ENCODE peak calls at places on chromosomes 6 and 20, in nine cellular contexts. F is mucosa of gallbladder; J is SJSA1; W is activated CD4-positive, alpha-beta T cell treated with anti-CD3 and anti-CD28 coated beads for 1 hour; O is HCT116; Z is stimulated activated CD4-positive, alpha-beta T cell treated with anti-CD3 and anti-CD28 coated beads, Interleukin-12 subunit alpha, Interleukin-12 subunit beta, amount 100 ng/mL, for 4 hours; V is mammary epithelial cell; C is occipital lobe; H is cardiac muscle cell. B is an unnamed sample.

GRCh38 chr6:26576929-26577719 is 19.6 kb upstream of the ABT1 start:
- DNase-seq in F (peak), J (no peak), W (no peak), O (peak), Z (peak), V (peak), C (peak), H (peak), B (peak)

GRCh38 chr20:46108435-46108841 is 9.7 kb upstream of the CD40 start:
- DNase-seq in F (no peak), J (no peak), W (no peak), O (no peak), Z (no peak), V (no peak), C (no peak), H (no peak), B (no peak)

GRCh38 chr6:11586574-11586973 is 49.0 kb downstream of the TMEM170B start:
- DNase-seq in F (no peak), J (peak), W (no peak), O (no peak), Z (no peak), V (peak), C (no peak), H (peak), B (peak)

GRCh38 chr6:45586216-45587171 is 208.8 kb upstream of the SUPT3H start:
- DNase-seq in F (no peak), J (no peak), W (peak), O (no peak), Z (no peak), V (peak), C (no peak), H (no peak), B (no peak)

GRCh38 chr6:110741517-110741916 is 73.8 kb downstream of the CDK19 start:
- DNase-seq in F (no peak), J (no peak), W (no peak), O (no peak), Z (no peak), V (no peak), C (no peak), H (no peak), B (no peak)

GRCh38 chr20:31704225-31705119 is 18.2 kb downstream of the BCL2L1 start:
- DNase-seq in F (peak), J (peak), W (no peak), O (peak), Z (no peak), V (peak), C (no peak), H (peak), B (peak)

GRCh38 chr6:42751055-42751454 is 5.2 kb upstream of the TBCC start:
- DNase-seq in F (no peak), J (peak), W (no peak), O (no peak), Z (no peak), V (no peak), C (no peak), H (no peak), B (no peak)

GRCh38 chr6:137417411-137417810 is 76.8 kb downstream of the OLIG3 start:
- DNase-seq in F (no peak), J (no peak), W (no peak), O (no peak), Z (no peak), V (peak), C (no peak), H (peak), B (no peak)

GRCh38 chr20:32158943-32159660 is 48.4 kb downstream of the PLAGL2 start:
- DNase-seq in F (no peak), J (no peak), W (no peak), O (no peak), Z (no peak), V (peak), C (no peak), H (no peak), B (no peak)

GRCh38 chr6:36243562-36244212 is 26.2 kb upstream of the PNPLA1 start:
- DNase-seq in F (no peak), J (no peak), W (no peak), O (no peak), Z (no peak), V (no peak), C (no peak), H (no peak), B (no peak)

GRCh38 chr20:57680131-57680716 is 29.6 kb downstream of the PMEPA1 start:
- DNase-seq in F (no peak), J (no peak), W (no peak), O (no peak), Z (no peak), V (no peak), C (no peak), H (no peak), B (no peak)

GRCh38 chr6:66931787-66932186 is 1224.8 kb upstream of the EYS start:
- DNase-seq in F (no peak), J (no peak), W (no peak), O (no peak), Z (no peak), V (no peak), C (no peak), H (no peak), B (no peak)

GRCh38 chr6:2855061-2855519 is 13.4 kb upstream of the SERPINB1 start:
- DNase-seq in F (no peak), J (peak), W (no peak), O (no peak), Z (no peak), V (no peak), C (no peak), H (peak), B (peak)